ENCODE peak calls at places on chromosomes 2 and 18, in four cellular contexts. S is endothelial cell of umbilical vein, M is NCI-H510A treated with DMSO at 0.1 percent for 48 hours, O is RPMI7951. V is an unnamed sample.

GRCh38 chr2:172677363-172677762 is 58.3 kb upstream of the RAPGEF4 start:
- DNase-seq in S (peak), M (no peak), O (no peak), V (no peak)

GRCh38 chr18:23493654-23494053 is 9.7 kb upstream of the RMC1 start:
- DNase-seq in S (no peak), M (no peak), O (no peak), V (no peak)

GRCh38 chr2:29014331-29014730 is 33.2 kb downstream of the TOGARAM2 start:
- DNase-seq in S (no peak), M (no peak), O (no peak), V (no peak)

GRCh38 chr2:48719480-48720177 is 35.9 kb downstream of the LHCGR start:
- DNase-seq in S (no peak), M (peak), O (no peak), V (no peak)

GRCh38 chr2:106579750-106580197 is 92.6 kb downstream of the CD8B2 start:
- DNase-seq in S (no peak), M (no peak), O (no peak), V (no peak)

GRCh38 chr2:15023231-15023630 is 390.7 kb downstream of the LRATD1 start:
- DNase-seq in S (no peak), M (no peak), O (no peak), V (no peak)

GRCh38 chr2:23595601-23596251 is 210.7 kb downstream of the KLHL29 start:
- DNase-seq in S (no peak), M (peak), O (peak), V (no peak)

GRCh38 chr2:213119061-213119809 is 32.2 kb downstream of the IKZF2 start:
- DNase-seq in S (no peak), M (no peak), O (peak), V (no peak)

GRCh38 chr2:233022561-233022960 is 9.5 kb upstream of the NGEF start:
- DNase-seq in S (no peak), M (no peak), O (no peak), V (no peak)

GRCh38 chr18:74623047-74623816 is 25.6 kb downstream of the ZNF407 start:
- DNase-seq in S (peak), M (peak), O (no peak), V (no peak)

GRCh38 chr2:226187601-226188000 is 612.0 kb downstream of the IRS1 start:
- DNase-seq in S (no peak), M (no peak), O (peak), V (no peak)

GRCh38 chr2:170817247-170817998 is 736 bp downstream of the GAD1 start:
- DNase-seq in S (peak), M (peak), O (peak), V (peak)